ENCODE peak calls at places on chromosomes 2 and 18, in ten cellular contexts. T is activated T-cell treated with anti-CD3 and anti-CD28 coated beads for 1 hour; U is stimulated activated CD4-positive, alpha-beta T cell treated with anti-CD3 and anti-CD28 coated beads, Interleukin-1b, Interleukin-23, amount 100 ng/mL, for 48 hours; L is ELR; Y is T1000; Z is small intestine; R is sigmoid colon; D is NCI-H2029; J is RPMI8226; P is A172. N is an unnamed sample.

GRCh38 chr2:230472619-230473018 is 56.6 kb downstream of the SP100 start:
- DNase-seq in T (no peak), U (peak; percentile 68), L (peak; percentile 83), Y (no peak), Z (no peak), R (no peak), D (no peak), J (no peak), P (peak; percentile 53), N (no peak)

GRCh38 chr2:237479747-237480146 is 7.3 kb upstream of the MLPH start:
- DNase-seq in T (no peak), U (no peak), L (no peak), Y (no peak), Z (no peak), R (no peak), D (no peak), J (no peak), P (no peak), N (no peak)

GRCh38 chr18:68104036-68104435 is 587.5 kb upstream of the DSEL start:
- DNase-seq in T (no peak), U (no peak), L (peak; percentile 10), Y (no peak), Z (no peak), R (no peak), D (no peak), J (no peak), P (no peak), N (no peak)

GRCh38 chr2:170324640-170325046 is 146.7 kb downstream of the MYO3B start:
- DNase-seq in T (no peak), U (peak; percentile 23), L (peak; percentile 50), Y (peak; percentile 7), Z (peak; percentile 61), R (no peak), D (peak; percentile 39), J (peak; percentile 51), P (peak; percentile 55), N (no peak)

GRCh38 chr2:217904614-217904965 is 98.2 kb downstream of the TNS1 start:
- DNase-seq in T (no peak), U (no peak), L (no peak), Y (no peak), Z (no peak), R (no peak), D (no peak), J (no peak), P (no peak), N (no peak)

GRCh38 chr2:199606193-199606780 is 148.5 kb upstream of the SATB2 start:
- DNase-seq in T (no peak), U (no peak), L (peak; percentile 11), Y (no peak), Z (no peak), R (no peak), D (no peak), J (no peak), P (no peak), N (no peak)

GRCh38 chr2:15562354-15563031 is 1.4 kb upstream of the NBAS start:
- DNase-seq in T (no peak), U (no peak), L (no peak), Y (no peak), Z (no peak), R (no peak), D (no peak), J (no peak), P (no peak), N (no peak)

GRCh38 chr2:129757915-129758421 is 221.5 kb upstream of the RAB6C start:
- DNase-seq in T (no peak), U (no peak), L (no peak), Y (no peak), Z (no peak), R (no peak), D (no peak), J (no peak), P (no peak), N (no peak)

GRCh38 chr18:34707670-34708069 is 2.4 kb upstream of the DTNA start:
- DNase-seq in T (no peak), U (no peak), L (peak; percentile 94), Y (peak; percentile 16), Z (peak; percentile 38), R (peak; percentile 81), D (no peak), J (no peak), P (peak; percentile 94), N (no peak)

GRCh38 chr2:129957891-129958290 is 21.6 kb upstream of the RAB6C start:
- DNase-seq in T (no peak), U (no peak), L (no peak), Y (no peak), Z (no peak), R (no peak), D (no peak), J (no peak), P (no peak), N (no peak)

GRCh38 chr2:211035548-211036185 is 479.3 kb downstream of the CPS1 start:
- DNase-seq in T (no peak), U (no peak), L (peak; percentile 56), Y (no peak), Z (peak; percentile 43), R (no peak), D (peak; percentile 4), J (peak; percentile 46), P (peak; percentile 43), N (peak; percentile 24)

GRCh38 chr18:54382733-54383252 is 25.1 kb downstream of the C18orf54 start:
- DNase-seq in T (no peak), U (no peak), L (no peak), Y (no peak), Z (no peak), R (no peak), D (no peak), J (no peak), P (no peak), N (no peak)

GRCh38 chr2:96325884-96326255 is 753 bp downstream of the ITPRIPL1 start:
- DNase-seq in T (peak; percentile 37), U (peak; percentile 52), L (no peak), Y (no peak), Z (peak; percentile 28), R (peak; percentile 58), D (no peak), J (peak; percentile 59), P (no peak), N (no peak)

GRCh38 chr2:221914334-221914733 is 342.2 kb upstream of the EPHA4 start:
- DNase-seq in T (no peak), U (no peak), L (peak; percentile 2), Y (no peak), Z (no peak), R (no peak), D (no peak), J (no peak), P (peak; percentile 52), N (no peak)

GRCh38 chr2:203871371-203871983 is 3.9 kb downstream of the CTLA4 start:
- DNase-seq in T (no peak), U (no peak), L (no peak), Y (no peak), Z (no peak), R (no peak), D (no peak), J (no peak), P (no peak), N (no peak)

GRCh38 chr2:165833156-165833555 is 39.1 kb upstream of the GALNT3 start:
- DNase-seq in T (no peak), U (no peak), L (peak; percentile 75), Y (no peak), Z (no peak), R (no peak), D (no peak), J (no peak), P (peak; percentile 64), N (no peak)

GRCh38 chr2:60959501-60959900 is 58.0 kb upstream of the PEX13 start:
- DNase-seq in T (no peak), U (no peak), L (no peak), Y (no peak), Z (no peak), R (no peak), D (peak; percentile 90), J (no peak), P (no peak), N (no peak)

GRCh38 chr2:182182436-182182835 is 196.8 kb downstream of the PPP1R1C start:
- DNase-seq in T (no peak), U (no peak), L (no peak), Y (no peak), Z (no peak), R (no peak), D (no peak), J (no peak), P (no peak), N (no peak)

GRCh38 chr2:23209059-23209458 is 175.9 kb upstream of the KLHL29 start:
- DNase-seq in T (no peak), U (no peak), L (no peak), Y (no peak), Z (peak; percentile 40), R (no peak), D (no peak), J (no peak), P (no peak), N (no peak)

GRCh38 chr18:61605376-61606067 is 272.3 kb downstream of the CDH20 start:
- DNase-seq in T (no peak), U (no peak), L (no peak), Y (no peak), Z (no peak), R (no peak), D (no peak), J (no peak), P (no peak), N (no peak)

GRCh38 chr2:127231130-127231865 is 11.2 kb upstream of the CYP27C1 start:
- DNase-seq in T (no peak), U (no peak), L (no peak), Y (no peak), Z (no peak), R (no peak), D (no peak), J (no peak), P (no peak), N (no peak)

GRCh38 chr2:174328309-174329156 is 6.2 kb upstream of the SP9 start:
- DNase-seq in T (no peak), U (no peak), L (no peak), Y (no peak), Z (no peak), R (no peak), D (no peak), J (no peak), P (no peak), N (no peak)

GRCh38 chr2:176115883-176116813 is at the start of gene HOXD10:
- DNase-seq in T (no peak), U (no peak), L (no peak), Y (no peak), Z (no peak), R (peak; percentile 67), D (no peak), J (no peak), P (no peak), N (no peak)

GRCh38 chr2:165293439-165294420 is 54.5 kb downstream of the SCN2A start:
- DNase-seq in T (peak; percentile 0), U (peak; percentile 19), L (peak; percentile 89), Y (no peak), Z (peak; percentile 84), R (no peak), D (peak; percentile 94), J (peak; percentile 83), P (peak; percentile 88), N (no peak)

GRCh38 chr2:27551514-27551913 is 31.3 kb upstream of the ZNF512 start:
- DNase-seq in T (no peak), U (no peak), L (no peak), Y (no peak), Z (no peak), R (no peak), D (no peak), J (no peak), P (no peak), N (no peak)

N was measured in tibial nerve.